ENCODE peak calls at places on chromosomes 1 and 21, in six cellular contexts. L is kidney; K is stomach; I is adrenal gland; V is CD4-positive, alpha-beta memory T cell; H is GM23338. Y is an unnamed sample.

GRCh38 chr1:232767381-232768074 is 37.7 kb upstream of the MAP10 start:
- DNase-seq in H (no peak), L (no peak), K (peak), I (peak), V (no peak), Y (no peak)

GRCh38 chr1:121418369-121419049 is 233.7 kb downstream of the SRGAP2C start:
- DNase-seq in H (peak), I (no peak), L (no peak), V (no peak), K (no peak), Y (no peak)

GRCh38 chr1:27526569-27527222 is 36.7 kb upstream of the WASF2 start:
- DNase-seq in H (no peak), L (no peak), K (no peak), V (no peak), I (no peak), Y (no peak)

GRCh38 chr1:55400560-55400959 is 185.4 kb upstream of the USP24 start:
- DNase-seq in K (no peak), H (no peak), I (no peak), L (no peak), V (no peak), Y (no peak)

GRCh38 chr1:247332901-247333361 is 1.3 kb upstream of the ZNF496 start:
- DNase-seq in L (no peak), K (peak), V (no peak), H (peak), I (no peak), Y (no peak)

GRCh38 chr1:88892146-88892877 is 945 bp upstream of the GTF2B start:
- DNase-seq in I (no peak), K (no peak), H (peak), V (peak), L (no peak), Y (no peak)

GRCh38 chr1:168697376-168697775 is 31.6 kb downstream of the DPT start:
- DNase-seq in K (no peak), L (no peak), V (no peak), H (no peak), I (no peak), Y (no peak)

GRCh38 chr1:221993444-221993948 is 251.6 kb upstream of the DUSP10 start:
- DNase-seq in H (peak), V (no peak), L (no peak), I (no peak), K (no peak), Y (no peak)

GRCh38 chr1:29585656-29586055 is 349.3 kb downstream of the PTPRU start:
- DNase-seq in K (no peak), H (no peak), V (no peak), I (no peak), L (no peak), Y (no peak)

GRCh38 chr1:91777630-91778300 is 108.2 kb downstream of the TGFBR3 start:
- DNase-seq in V (no peak), I (no peak), L (no peak), K (no peak), H (no peak), Y (no peak)

GRCh38 chr1:83889707-83890106 is 109.2 kb downstream of the TTLL7 start:
- DNase-seq in H (no peak), L (no peak), K (no peak), I (no peak), V (no peak), Y (no peak)

GRCh38 chr21:26389971-26390641 is 183.0 kb downstream of the CYYR1 start:
- DNase-seq in H (no peak), K (no peak), I (no peak), L (no peak), V (no peak), Y (no peak)

GRCh38 chr21:46503922-46504539 is 45.3 kb downstream of the DIP2A start:
- DNase-seq in V (no peak), L (no peak), H (no peak), K (no peak), I (no peak), Y (no peak)

GRCh38 chr1:239112536-239112935 is 273.8 kb upstream of the CHRM3 start:
- DNase-seq in K (no peak), L (no peak), I (no peak), V (no peak), H (peak), Y (no peak)

GRCh38 chr1:26529655-26530539 is at the start of gene RPS6KA1:
- DNase-seq in V (peak), K (peak), L (peak), H (peak), I (peak), Y (peak)

GRCh38 chr1:165849336-165850133 is 22.1 kb downstream of the UCK2 start:
- DNase-seq in H (no peak), K (no peak), V (no peak), I (no peak), L (no peak), Y (no peak)

GRCh38 chr1:86441581-86441980 is 17.6 kb downstream of the CLCA2 start:
- DNase-seq in V (peak), H (no peak), K (no peak), I (no peak), L (no peak), Y (no peak)

GRCh38 chr1:201259476-201260235 is 23.6 kb upstream of the PKP1 start:
- DNase-seq in V (no peak), K (no peak), L (peak), H (peak), I (no peak), Y (no peak)

DNA sequence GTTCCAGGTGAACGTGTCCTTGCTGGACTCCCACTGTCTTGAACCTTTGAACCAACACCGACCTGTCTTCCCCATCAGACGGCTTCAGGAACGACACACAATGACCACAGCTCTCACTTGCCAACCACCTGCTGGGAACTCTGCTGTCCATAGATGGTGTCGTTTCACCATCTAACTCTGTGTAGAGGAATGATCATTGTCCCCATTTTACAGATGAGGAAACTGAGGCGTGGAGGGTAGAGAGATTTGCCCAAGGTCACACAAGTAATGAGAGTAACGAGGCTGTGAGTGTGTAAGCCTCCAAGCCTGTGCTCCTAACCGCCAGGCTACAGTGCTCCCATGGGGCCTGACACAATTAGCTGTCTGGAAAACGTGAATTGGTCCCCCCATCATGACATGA is 9.9 kb upstream of the PLEKHG5 start:
- DNase-seq in V (no peak), I (no peak), L (no peak), H (no peak), K (no peak), Y (no peak)
- H3K27ac ChIP-seq in V (no peak), I (peak), L (no peak), H (no peak), K (no peak), Y (no peak)

GRCh38 chr1:20449736-20450311 is 36.2 kb downstream of the CAMK2N1 start:
- DNase-seq in L (no peak), V (no peak), K (no peak), H (no peak), I (no peak), Y (no peak)
- H3K27ac ChIP-seq in L (no peak), V (no peak), K (no peak), H (no peak), I (no peak), Y (no peak)

DNA sequence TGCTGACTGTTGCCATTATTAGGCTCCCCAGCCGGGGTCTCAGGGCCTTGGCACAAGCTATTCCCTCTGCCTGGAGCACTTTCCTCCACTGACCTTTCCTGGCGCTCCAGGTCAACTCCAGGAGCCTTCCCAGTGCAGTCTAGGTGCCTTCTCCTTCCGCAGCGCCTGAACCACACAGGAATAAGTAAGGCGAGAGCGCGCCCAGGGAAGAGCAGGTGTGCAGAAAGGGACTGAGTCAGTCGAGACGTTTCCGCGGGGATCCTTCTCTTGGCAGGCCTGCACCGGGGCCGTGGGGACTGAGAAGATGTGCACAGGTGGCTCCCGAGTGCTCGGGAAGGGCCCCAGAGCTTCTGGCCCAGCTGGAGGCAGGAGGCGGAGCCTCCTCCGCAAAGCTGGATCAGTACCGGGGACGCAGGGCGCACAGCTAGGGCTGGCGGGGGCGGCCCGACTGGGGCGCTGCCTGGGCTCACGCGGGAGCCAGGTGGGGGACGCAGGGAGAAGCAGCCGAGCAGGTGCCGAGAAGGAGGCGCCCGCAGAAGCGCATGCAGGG is 765 bp upstream of the BMP8A start:
- DNase-seq in I (no peak), V (no peak), H (peak), K (no peak), L (peak), Y (peak)
- H3K27ac ChIP-seq in I (no peak), V (no peak), H (no peak), K (no peak), L (no peak), Y (peak)

GRCh38 chr21:43343992-43344886 is 82.7 kb downstream of the SIK1 start:
- DNase-seq in H (no peak), I (no peak), L (no peak), K (peak), V (no peak), Y (peak)
- H3K27ac ChIP-seq in H (no peak), I (no peak), L (no peak), K (peak), V (no peak), Y (peak)

GRCh38 chr1:162905174-162905573 is 44.2 kb upstream of the CCDC190 start:
- DNase-seq in L (no peak), K (no peak), I (no peak), H (no peak), V (no peak), Y (no peak)

GRCh38 chr1:162906485-162906884 is 45.5 kb upstream of the CCDC190 start:
- DNase-seq in L (no peak), K (no peak), H (no peak), I (no peak), V (no peak), Y (no peak)

GRCh38 chr1:162904579-162904978 is 43.6 kb upstream of the CCDC190 start:
- DNase-seq in L (no peak), V (no peak), K (no peak), I (no peak), H (no peak), Y (no peak)

GRCh38 chr1:162904023-162904422 is 43.0 kb upstream of the CCDC190 start:
- DNase-seq in H (no peak), K (no peak), I (no peak), V (no peak), L (no peak), Y (no peak)

DNA sequence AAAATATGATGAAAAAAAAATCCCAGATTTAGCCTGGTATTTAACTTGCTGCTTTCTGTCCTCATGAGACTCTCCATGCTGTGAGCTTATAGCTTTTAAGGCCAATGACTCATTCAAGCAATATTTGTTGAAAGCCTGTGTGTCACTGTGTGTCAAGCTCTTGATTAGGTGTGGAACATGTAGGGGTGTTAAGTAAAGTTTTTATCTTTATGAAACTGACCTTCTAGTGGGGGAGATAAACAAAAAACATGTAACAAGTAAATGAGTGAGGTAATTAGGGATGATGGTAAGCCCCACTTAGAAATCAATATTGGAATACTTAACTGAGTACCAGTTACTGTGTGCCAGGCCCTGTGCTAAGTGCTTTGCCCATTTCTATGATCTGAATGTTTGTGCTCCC is 44.8 kb upstream of the CCDC190 start:
- DNase-seq in K (no peak), L (no peak), V (no peak), I (no peak), H (no peak), Y (no peak)
- H3K27ac ChIP-seq in K (peak), L (no peak), V (no peak), I (no peak), H (no peak), Y (no peak)

GRCh38 chr1:63612564-63612963 is 19.4 kb downstream of the PGM1 start:
- DNase-seq in L (no peak), H (no peak), I (no peak), K (no peak), V (no peak), Y (no peak)

GRCh38 chr1:63607322-63607721 is 14.1 kb downstream of the PGM1 start:
- DNase-seq in L (no peak), V (no peak), I (no peak), K (no peak), H (no peak), Y (no peak)

GRCh38 chr1:63612971-63613370 is 19.8 kb downstream of the PGM1 start:
- DNase-seq in H (no peak), K (no peak), V (no peak), I (no peak), L (no peak), Y (no peak)

GRCh38 chr1:63615809-63616420 is 22.7 kb downstream of the PGM1 start:
- DNase-seq in I (peak), H (peak), K (peak), L (no peak), V (peak), Y (no peak)

DNA sequence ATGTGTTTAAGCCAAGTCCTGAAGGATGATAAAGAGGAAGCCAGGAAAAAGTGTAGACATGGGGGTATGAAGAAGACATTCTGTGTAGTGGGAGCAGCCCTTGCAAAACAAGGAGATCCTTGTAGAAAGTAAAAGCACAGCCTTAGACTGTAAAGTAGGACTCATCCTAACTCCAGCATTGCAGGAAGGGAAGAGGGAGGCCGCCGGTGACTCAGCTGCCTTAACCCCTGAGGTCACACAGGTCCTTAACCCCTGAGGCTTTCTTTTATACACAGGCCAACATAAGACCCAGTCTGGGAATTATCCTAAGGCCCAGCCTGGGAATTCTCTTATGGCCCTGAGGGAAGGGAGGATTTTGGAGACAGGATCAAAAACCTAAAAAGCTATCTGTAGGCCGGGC is 18.0 kb downstream of the PGM1 start:
- DNase-seq in I (no peak), H (no peak), V (no peak), K (no peak), L (no peak), Y (no peak)
- H3K27ac ChIP-seq in I (no peak), H (no peak), V (no peak), K (no peak), L (no peak), Y (no peak)

Y was measured in pancreas.